ENCODE peak calls at places on chromosomes 11 and 22, in seven cellular contexts. One of them, this sample, is unnamed.

GRCh38 chr11:43987384-43988039 is 45.1 kb downstream of the C11orf96 start:
- ATAC-seq in omental fat pad: peak; percentile 63
- ATAC-seq in activated CD8-positive, alpha-beta T cell treated with anti-CD3 and anti-CD28 coated beads for 36 hours: no peak
- ATAC-seq in right cardiac atrium: peak; percentile 89
- ATAC-seq in HCT116: no peak
- ATAC-seq in GM12878: no peak
- ATAC-seq in stimulated activated memory B cell treated with anti-CD40 and anti-IgM and Interleukin-4, amounts not matched to agents 10 μg/mL and 1 μg/mL and 100 μg/mL, for 72 hours: no peak
- ATAC-seq in this sample: peak; percentile 32

GRCh38 chr11:82750643-82751139 is 17.0 kb upstream of the FAM181B start:
- ATAC-seq in omental fat pad: no peak
- ATAC-seq in activated CD8-positive, alpha-beta T cell treated with anti-CD3 and anti-CD28 coated beads for 36 hours: peak; percentile 77
- ATAC-seq in right cardiac atrium: no peak
- ATAC-seq in HCT116: no peak
- ATAC-seq in GM12878: no peak
- ATAC-seq in stimulated activated memory B cell treated with anti-CD40 and anti-IgM and Interleukin-4, amounts not matched to agents 10 μg/mL and 1 μg/mL and 100 μg/mL, for 72 hours: peak; percentile 43
- ATAC-seq in this sample: no peak

GRCh38 chr22:46794491-46794890 is 32.0 kb downstream of the TBC1D22A start:
- ATAC-seq in omental fat pad: no peak
- ATAC-seq in activated CD8-positive, alpha-beta T cell treated with anti-CD3 and anti-CD28 coated beads for 36 hours: no peak
- ATAC-seq in right cardiac atrium: no peak
- ATAC-seq in HCT116: no peak
- ATAC-seq in GM12878: no peak
- ATAC-seq in stimulated activated memory B cell treated with anti-CD40 and anti-IgM and Interleukin-4, amounts not matched to agents 10 μg/mL and 1 μg/mL and 100 μg/mL, for 72 hours: no peak
- ATAC-seq in this sample: no peak

GRCh38 chr22:30649430-30650007 is 13.9 kb downstream of the SLC35E4 start:
- ATAC-seq in omental fat pad: peak; percentile 84
- ATAC-seq in activated CD8-positive, alpha-beta T cell treated with anti-CD3 and anti-CD28 coated beads for 36 hours: peak; percentile 99
- ATAC-seq in right cardiac atrium: peak; percentile 97
- ATAC-seq in HCT116: peak; percentile 99
- ATAC-seq in GM12878: peak; percentile 100
- ATAC-seq in stimulated activated memory B cell treated with anti-CD40 and anti-IgM and Interleukin-4, amounts not matched to agents 10 μg/mL and 1 μg/mL and 100 μg/mL, for 72 hours: peak; percentile 97
- ATAC-seq in this sample: peak; percentile 98

GRCh38 chr22:29660021-29660420 is 56.6 kb downstream of the NF2 start:
- ATAC-seq in omental fat pad: no peak
- ATAC-seq in activated CD8-positive, alpha-beta T cell treated with anti-CD3 and anti-CD28 coated beads for 36 hours: no peak
- ATAC-seq in right cardiac atrium: no peak
- ATAC-seq in HCT116: no peak
- ATAC-seq in GM12878: no peak
- ATAC-seq in stimulated activated memory B cell treated with anti-CD40 and anti-IgM and Interleukin-4, amounts not matched to agents 10 μg/mL and 1 μg/mL and 100 μg/mL, for 72 hours: no peak
- ATAC-seq in this sample: no peak

GRCh38 chr11:34154059-34154875 is 48.8 kb downstream of the NAT10 start:
- ATAC-seq in omental fat pad: no peak
- ATAC-seq in activated CD8-positive, alpha-beta T cell treated with anti-CD3 and anti-CD28 coated beads for 36 hours: no peak
- ATAC-seq in right cardiac atrium: no peak
- ATAC-seq in HCT116: no peak
- ATAC-seq in GM12878: peak; percentile 87
- ATAC-seq in stimulated activated memory B cell treated with anti-CD40 and anti-IgM and Interleukin-4, amounts not matched to agents 10 μg/mL and 1 μg/mL and 100 μg/mL, for 72 hours: peak; percentile 88
- ATAC-seq in this sample: no peak

GRCh38 chr11:1728931-1729691 is 21.3 kb downstream of the IFITM10 start:
- ATAC-seq in omental fat pad: no peak
- ATAC-seq in activated CD8-positive, alpha-beta T cell treated with anti-CD3 and anti-CD28 coated beads for 36 hours: peak; percentile 72
- ATAC-seq in right cardiac atrium: no peak
- ATAC-seq in HCT116: no peak
- ATAC-seq in GM12878: no peak
- ATAC-seq in stimulated activated memory B cell treated with anti-CD40 and anti-IgM and Interleukin-4, amounts not matched to agents 10 μg/mL and 1 μg/mL and 100 μg/mL, for 72 hours: peak; percentile 84
- ATAC-seq in this sample: no peak

GRCh38 chr11:8910662-8911039 is 338 bp upstream of the AKIP1 start:
- ATAC-seq in omental fat pad: no peak
- ATAC-seq in activated CD8-positive, alpha-beta T cell treated with anti-CD3 and anti-CD28 coated beads for 36 hours: peak; percentile 16
- ATAC-seq in right cardiac atrium: peak; percentile 20
- ATAC-seq in HCT116: peak; percentile 33
- ATAC-seq in GM12878: peak; percentile 26
- ATAC-seq in stimulated activated memory B cell treated with anti-CD40 and anti-IgM and Interleukin-4, amounts not matched to agents 10 μg/mL and 1 μg/mL and 100 μg/mL, for 72 hours: peak; percentile 37
- ATAC-seq in this sample: peak; percentile 7

GRCh38 chr11:12125609-12126149 is 15.3 kb downstream of the MICAL2 start:
- ATAC-seq in omental fat pad: no peak
- ATAC-seq in activated CD8-positive, alpha-beta T cell treated with anti-CD3 and anti-CD28 coated beads for 36 hours: peak; percentile 58
- ATAC-seq in right cardiac atrium: no peak
- ATAC-seq in HCT116: peak; percentile 77
- ATAC-seq in GM12878: no peak
- ATAC-seq in stimulated activated memory B cell treated with anti-CD40 and anti-IgM and Interleukin-4, amounts not matched to agents 10 μg/mL and 1 μg/mL and 100 μg/mL, for 72 hours: no peak
- ATAC-seq in this sample: peak; percentile 79

GRCh38 chr22:29257751-29258181 is 10.0 kb downstream of the RHBDD3 start:
- ATAC-seq in omental fat pad: no peak
- ATAC-seq in activated CD8-positive, alpha-beta T cell treated with anti-CD3 and anti-CD28 coated beads for 36 hours: no peak
- ATAC-seq in right cardiac atrium: no peak
- ATAC-seq in HCT116: no peak
- ATAC-seq in GM12878: no peak
- ATAC-seq in stimulated activated memory B cell treated with anti-CD40 and anti-IgM and Interleukin-4, amounts not matched to agents 10 μg/mL and 1 μg/mL and 100 μg/mL, for 72 hours: no peak
- ATAC-seq in this sample: no peak

GRCh38 chr22:32803020-32803758 is 1.7 kb downstream of the TIMP3 start:
- ATAC-seq in omental fat pad: peak; percentile 74
- ATAC-seq in activated CD8-positive, alpha-beta T cell treated with anti-CD3 and anti-CD28 coated beads for 36 hours: no peak
- ATAC-seq in right cardiac atrium: peak; percentile 39
- ATAC-seq in HCT116: no peak
- ATAC-seq in GM12878: no peak
- ATAC-seq in stimulated activated memory B cell treated with anti-CD40 and anti-IgM and Interleukin-4, amounts not matched to agents 10 μg/mL and 1 μg/mL and 100 μg/mL, for 72 hours: no peak
- ATAC-seq in this sample: no peak

This sample was measured in esophagus mucosa.